ENCODE peak calls at places on chromosomes 3 and 15, in eight cellular contexts. Z, P, R, Q, T, L, W and J are unnamed samples.

GRCh38 chr3:57826286-57826951 is 70.3 kb downstream of the SLMAP start:
- DNase-seq in Z (no peak), P (no peak), R (no peak), Q (no peak), T (peak), L (no peak), W (peak), J (no peak)

GRCh38 chr3:68648494-68648893 is 283.9 kb downstream of the TAFA4 start:
- DNase-seq in Z (no peak), P (no peak), R (no peak), Q (no peak), T (no peak), L (no peak), W (no peak), J (no peak)

GRCh38 chr3:42688016-42688415 is 2.7 kb downstream of the KLHL40 start:
- DNase-seq in Z (no peak), P (no peak), R (no peak), Q (no peak), T (no peak), L (no peak), W (no peak), J (no peak)

GRCh38 chr3:11847607-11848006 is 922 bp upstream of the TAMM41 start:
- DNase-seq in Z (no peak), P (no peak), R (no peak), Q (no peak), T (no peak), L (no peak), W (no peak), J (no peak)

GRCh38 chr15:54594115-54594514 is 602.6 kb downstream of the RSL24D1 start:
- DNase-seq in Z (no peak), P (no peak), R (no peak), Q (no peak), T (no peak), L (no peak), W (no peak), J (no peak)

GRCh38 chr15:31412824-31413223 is 86.2 kb downstream of the KLF13 start:
- DNase-seq in Z (no peak), P (no peak), R (no peak), Q (no peak), T (no peak), L (no peak), W (no peak), J (no peak)

GRCh38 chr3:63092545-63092944 is 185.6 kb upstream of the SYNPR start:
- DNase-seq in Z (no peak), P (no peak), R (no peak), Q (no peak), T (no peak), L (no peak), W (no peak), J (no peak)

GRCh38 chr15:67120839-67121540 is 55.6 kb downstream of the SMAD3 start:
- DNase-seq in Z (peak), P (peak), R (peak), Q (peak), T (peak), L (peak), W (peak), J (no peak)

GRCh38 chr15:44710236-44711088 is 661 bp downstream of the PATL2 start:
- DNase-seq in Z (no peak), P (no peak), R (no peak), Q (peak), T (peak), L (peak), W (peak), J (no peak)

GRCh38 chr3:23448998-23449537 is 245.9 kb downstream of the UBE2E2 start:
- DNase-seq in Z (no peak), P (no peak), R (no peak), Q (no peak), T (no peak), L (no peak), W (no peak), J (no peak)

GRCh38 chr3:140896997-140897396 is 44.6 kb upstream of the SLC25A36 start:
- DNase-seq in Z (no peak), P (no peak), R (no peak), Q (no peak), T (peak), L (no peak), W (no peak), J (no peak)

GRCh38 chr3:61561374-61562041 is at the start of gene PTPRG:
- DNase-seq in Z (peak), P (peak), R (peak), Q (peak), T (peak), L (peak), W (peak), J (peak)

GRCh38 chr3:100159564-100160153 is 45.4 kb upstream of the FILIP1L start:
- DNase-seq in Z (no peak), P (peak), R (no peak), Q (peak), T (peak), L (no peak), W (peak), J (peak)

GRCh38 chr3:58161435-58162398 is 49.1 kb downstream of the DNASE1L3 start:
- DNase-seq in Z (peak), P (peak), R (no peak), Q (peak), T (peak), L (peak), W (peak), J (peak)

GRCh38 chr3:18301781-18302180 is 123.4 kb downstream of the SATB1 start:
- DNase-seq in Z (no peak), P (no peak), R (no peak), Q (no peak), T (no peak), L (no peak), W (no peak), J (no peak)

GRCh38 chr15:101019351-101019750 is 100.2 kb downstream of the LRRK1 start:
- DNase-seq in Z (no peak), P (no peak), R (peak), Q (no peak), T (no peak), L (no peak), W (no peak), J (no peak)

GRCh38 chr15:74406992-74407705 is 26.6 kb downstream of the SEMA7A start:
- DNase-seq in Z (no peak), P (peak), R (no peak), Q (peak), T (peak), L (no peak), W (peak), J (peak)

GRCh38 chr3:183491923-183492848 is 63.3 kb downstream of the KLHL6 start:
- DNase-seq in Z (no peak), P (no peak), R (peak), Q (no peak), T (no peak), L (no peak), W (no peak), J (no peak)

GRCh38 chr3:9721015-9721697 is 10.4 kb upstream of the BRPF1 start:
- DNase-seq in Z (no peak), P (no peak), R (no peak), Q (no peak), T (peak), L (no peak), W (no peak), J (no peak)

GRCh38 chr15:42581272-42581730 is 5.9 kb downstream of the STARD9 start:
- DNase-seq in Z (peak), P (no peak), R (peak), Q (peak), T (peak), L (peak), W (peak), J (no peak)

GRCh38 chr3:186162221-186162620 is 53.3 kb upstream of the ETV5 start:
- DNase-seq in Z (no peak), P (no peak), R (peak), Q (no peak), T (peak), L (no peak), W (peak), J (no peak)

GRCh38 chr3:12947504-12948369 is 106.4 kb upstream of the RPL32 start:
- DNase-seq in Z (peak), P (no peak), R (no peak), Q (peak), T (peak), L (peak), W (peak), J (peak)

GRCh38 chr3:191220908-191221307 is 21.9 kb downstream of the OSTN start:
- DNase-seq in Z (no peak), P (no peak), R (no peak), Q (no peak), T (peak), L (no peak), W (no peak), J (no peak)

GRCh38 chr3:149247929-149248691 is 26.5 kb upstream of the CP start:
- DNase-seq in Z (no peak), P (no peak), R (no peak), Q (peak), T (peak), L (no peak), W (peak), J (no peak)

GRCh38 chr15:80773122-80773551 is 6.0 kb upstream of the CEMIP start:
- DNase-seq in Z (no peak), P (peak), R (no peak), Q (peak), T (no peak), L (no peak), W (no peak), J (no peak)

GRCh38 chr3:131038326-131038725 is 11.6 kb downstream of the NEK11 start:
- DNase-seq in Z (no peak), P (no peak), R (no peak), Q (peak), T (peak), L (no peak), W (peak), J (no peak)

GRCh38 chr3:159824341-159824740 is 164.3 kb upstream of the IL12A start:
- DNase-seq in Z (no peak), P (no peak), R (no peak), Q (peak), T (peak), L (no peak), W (peak), J (no peak)

GRCh38 chr3:29176501-29176900 is 104.4 kb upstream of the RBMS3 start:
- DNase-seq in Z (no peak), P (no peak), R (no peak), Q (no peak), T (no peak), L (no peak), W (no peak), J (no peak)

GRCh38 chr15:99439524-99439835 is 126.3 kb upstream of the MEF2A start:
- DNase-seq in Z (peak), P (no peak), R (no peak), Q (no peak), T (no peak), L (peak), W (no peak), J (no peak)

GRCh38 chr15:62068071-62068786 is 1.5 kb downstream of the C2CD4A start:
- DNase-seq in Z (no peak), P (no peak), R (no peak), Q (peak), T (peak), L (peak), W (peak), J (no peak)

GRCh38 chr15:70852501-70853269 is 1.3 kb downstream of the LARP6 start:
- DNase-seq in Z (no peak), P (no peak), R (no peak), Q (peak), T (peak), L (no peak), W (peak), J (no peak)

GRCh38 chr3:66433522-66433782 is 67.4 kb downstream of the LRIG1 start:
- DNase-seq in Z (no peak), P (no peak), R (no peak), Q (no peak), T (no peak), L (no peak), W (no peak), J (no peak)

GRCh38 chr3:51706788-51707731 is at the start of gene GRM2:
- DNase-seq in Z (no peak), P (no peak), R (peak), Q (peak), T (peak), L (peak), W (peak), J (peak)
- H3K4me3 ChIP-seq in Z (peak), P (peak), R (peak), Q (peak), T (peak), L (peak), W (peak), J (peak)

GRCh38 chr15:89502867-89503595 is 6.6 kb upstream of the RHCG start:
- DNase-seq in Z (no peak), P (no peak), R (peak), Q (no peak), T (no peak), L (no peak), W (no peak), J (no peak)

GRCh38 chr15:89501646-89502045 is 5.3 kb upstream of the RHCG start:
- DNase-seq in Z (no peak), P (no peak), R (peak), Q (no peak), T (no peak), L (no peak), W (no peak), J (no peak)

GRCh38 chr15:89499156-89499555 is 2.8 kb upstream of the RHCG start:
- DNase-seq in Z (no peak), P (no peak), R (peak), Q (no peak), T (no peak), L (no peak), W (no peak), J (no peak)

GRCh38 chr15:89498574-89498906 is 2.2 kb upstream of the RHCG start:
- DNase-seq in Z (no peak), P (no peak), R (no peak), Q (no peak), T (no peak), L (no peak), W (no peak), J (no peak)

DNA sequence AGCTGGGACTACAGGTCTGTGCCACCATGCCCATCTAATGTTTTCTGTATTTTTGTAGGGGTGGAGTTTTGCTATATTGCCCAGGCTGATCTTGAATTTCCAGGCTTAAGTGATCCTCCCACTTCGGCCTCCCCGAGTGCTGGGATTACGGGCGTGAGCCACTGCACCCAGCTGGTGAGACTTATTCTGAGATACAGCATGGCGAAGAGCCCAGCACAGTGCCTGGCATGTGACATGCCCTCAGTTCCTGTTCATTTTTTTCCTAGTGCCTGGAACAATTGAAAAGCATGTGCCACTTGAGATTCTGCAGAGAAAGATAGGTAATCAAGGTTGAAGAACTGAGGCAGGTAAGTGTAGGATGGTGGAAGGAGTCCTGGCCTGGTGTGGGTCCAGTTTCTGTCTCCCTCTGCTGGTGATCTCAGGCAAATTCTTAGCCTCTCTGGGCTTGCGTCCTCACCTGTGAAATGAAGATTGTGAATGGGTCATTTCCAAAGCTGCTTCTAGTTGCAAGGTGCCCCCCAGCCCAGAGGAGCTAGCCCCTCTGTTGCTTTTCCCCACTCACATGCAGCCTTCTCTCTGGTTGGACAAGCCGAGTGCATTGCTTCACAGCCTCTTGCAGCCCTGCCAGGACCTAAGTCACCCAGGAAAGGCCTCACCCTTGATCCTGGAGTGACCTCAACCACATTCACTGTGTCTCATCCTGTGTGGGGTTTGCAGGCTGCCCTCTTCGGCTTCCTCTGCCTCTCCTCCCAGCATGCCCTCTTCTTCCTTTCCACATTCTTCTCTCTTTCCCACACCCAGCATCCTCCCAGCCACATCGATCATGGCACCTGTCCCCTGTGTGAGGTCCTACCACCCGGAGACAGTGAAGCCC is 4.3 kb upstream of the RHCG start:
- DNase-seq in Z (no peak), P (no peak), R (peak), Q (no peak), T (no peak), L (no peak), W (no peak), J (no peak)
- H3K4me3 ChIP-seq in Z (no peak), P (no peak), R (no peak), Q (no peak), T (no peak), L (no peak), W (no peak), J (no peak)

DNA sequence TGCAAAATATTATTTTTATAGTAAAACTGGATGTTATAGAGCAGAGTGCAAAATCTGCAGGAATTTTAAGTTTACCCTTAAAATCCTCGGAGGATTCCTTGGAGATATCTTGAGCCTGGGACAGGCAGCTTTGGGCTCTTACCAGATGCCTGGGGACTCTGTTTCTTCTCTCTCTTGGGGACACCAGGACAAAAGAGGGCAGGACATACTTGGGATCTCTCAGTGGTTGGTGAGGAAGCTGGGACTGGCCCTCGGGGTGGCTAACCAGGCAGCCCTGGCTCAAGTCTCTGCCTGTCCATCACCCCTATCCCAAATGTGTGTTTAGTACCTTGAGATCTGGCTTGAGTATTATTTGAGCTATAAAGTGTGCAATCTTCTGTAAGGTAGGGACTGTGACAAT is 38.6 kb downstream of the TKT start:
- DNase-seq in Z (no peak), P (no peak), R (no peak), Q (no peak), T (no peak), L (no peak), W (no peak), J (no peak)
- H3K4me3 ChIP-seq in Z (no peak), P (no peak), R (no peak), Q (no peak), T (no peak), L (no peak), W (no peak), J (no peak)

GRCh38 chr3:111923821-111924220 is 55.0 kb upstream of the ABHD10 start:
- DNase-seq in Z (no peak), P (no peak), R (no peak), Q (no peak), T (no peak), L (no peak), W (no peak), J (no peak)
- H3K4me3 ChIP-seq in Z (no peak), P (no peak), R (no peak), Q (no peak), T (no peak), L (no peak), W (no peak), J (no peak)

GRCh38 chr15:95327661-95328060 is 1002.8 kb upstream of the NR2F2 start:
- DNase-seq in Z (no peak), P (no peak), R (no peak), Q (no peak), T (peak), L (no peak), W (no peak), J (no peak)

GRCh38 chr15:95326689-95327525 is 1003.6 kb upstream of the NR2F2 start:
- DNase-seq in Z (peak), P (no peak), R (no peak), Q (no peak), T (peak), L (no peak), W (no peak), J (no peak)

GRCh38 chr15:95325763-95326688 is 1004.5 kb upstream of the NR2F2 start:
- DNase-seq in Z (peak), P (no peak), R (no peak), Q (peak), T (peak), L (no peak), W (peak), J (no peak)

GRCh38 chr15:95328559-95328958 is 1001.9 kb upstream of the NR2F2 start:
- DNase-seq in Z (no peak), P (no peak), R (no peak), Q (no peak), T (no peak), L (no peak), W (no peak), J (no peak)

DNA sequence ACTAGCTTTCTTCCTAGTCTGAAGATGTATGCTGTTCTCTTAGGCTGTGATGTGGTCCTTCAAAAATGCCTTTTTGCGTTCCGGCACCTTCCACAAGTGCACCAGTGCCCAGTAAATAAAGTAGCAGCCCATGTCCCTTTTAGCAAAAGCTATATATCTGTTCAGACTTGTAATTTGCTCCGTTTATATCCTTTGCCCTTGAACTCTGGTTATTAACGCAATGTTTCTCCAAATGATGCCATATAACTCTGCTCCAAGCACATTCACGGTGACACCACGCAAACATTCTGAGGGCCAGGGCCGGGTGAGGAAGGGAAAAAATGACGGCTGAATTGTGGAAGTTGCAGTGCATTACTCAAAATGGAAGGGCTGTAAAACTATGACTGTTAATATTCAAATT is 1001.1 kb upstream of the NR2F2 start:
- DNase-seq in Z (no peak), P (no peak), R (no peak), Q (no peak), T (peak), L (no peak), W (no peak), J (no peak)
- H3K4me3 ChIP-seq in Z (peak), P (no peak), R (no peak), Q (no peak), T (no peak), L (no peak), W (no peak), J (no peak)

GRCh38 chr3:40528426-40528825 is 3.7 kb downstream of the ZNF621 start:
- DNase-seq in Z (no peak), P (no peak), R (no peak), Q (no peak), T (no peak), L (no peak), W (no peak), J (no peak)

GRCh38 chr3:40521254-40521653 is 3.5 kb upstream of the ZNF621 start:
- DNase-seq in Z (no peak), P (no peak), R (no peak), Q (no peak), T (no peak), L (no peak), W (no peak), J (no peak)

GRCh38 chr3:40524571-40525285 is at the start of gene ZNF621:
- DNase-seq in Z (peak), P (peak), R (peak), Q (peak), T (peak), L (peak), W (peak), J (peak)

GRCh38 chr3:40524222-40524570 is 564 bp upstream of the ZNF621 start:
- DNase-seq in Z (no peak), P (no peak), R (no peak), Q (no peak), T (no peak), L (no peak), W (peak), J (no peak)

GRCh38 chr3:40523781-40524180 is 979 bp upstream of the ZNF621 start:
- DNase-seq in Z (no peak), P (no peak), R (no peak), Q (no peak), T (peak), L (no peak), W (no peak), J (no peak)
- H3K4me3 ChIP-seq in Z (no peak), P (no peak), R (peak), Q (no peak), T (no peak), L (peak), W (no peak), J (no peak)